ENCODE peak calls at places on chromosomes 16 and 17, in six cellular contexts. J is activated naive CD4-positive, alpha-beta T cell treated with anti-CD3 and anti-CD28 coated beads for 36 hours; G is activated CD8-positive, alpha-beta T cell treated with anti-CD3 and anti-CD28 coated beads for 36 hours; E is activated gamma-delta T cell treated with Interleukin-2 at 50 U/mL for 16 hours; W is left lung; O is ELF-1. X is an unnamed sample.

GRCh38 chr16:85826686-85827247 is 27.3 kb downstream of the COX4I1 start:
- DNase-seq in J (no peak), G (no peak), E (no peak), W (peak; percentile 55), O (no peak), X (no peak)

GRCh38 chr17:718075-718474 is 3.4 kb upstream of the VPS53 start:
- DNase-seq in J (no peak), G (no peak), E (no peak), W (no peak), O (no peak), X (no peak)

GRCh38 chr16:86270696-86271095 is 239.6 kb upstream of the FOXF1 start:
- DNase-seq in J (no peak), G (no peak), E (no peak), W (no peak), O (no peak), X (no peak)

GRCh38 chr17:43360376-43360738 is 38.4 kb upstream of the ARL4D start:
- DNase-seq in J (peak; percentile 94), G (peak; percentile 91), E (peak; percentile 60), W (no peak), O (no peak), X (peak; percentile 22)

GRCh38 chr17:1490643-1491405 is 1.7 kb downstream of the MYO1C start:
- DNase-seq in J (peak; percentile 70), G (peak; percentile 76), E (peak; percentile 56), W (peak; percentile 96), O (peak; percentile 62), X (peak; percentile 96)

GRCh38 chr17:68955181-68955841 is at the start of gene ABCA8:
- DNase-seq in J (no peak), G (no peak), E (no peak), W (no peak), O (no peak), X (no peak)

GRCh38 chr16:83298541-83298940 is 509.2 kb upstream of the HSBP1 start:
- DNase-seq in J (no peak), G (no peak), E (no peak), W (no peak), O (no peak), X (no peak)

GRCh38 chr16:3509470-3509928 is 8.7 kb downstream of the CLUAP1 start:
- DNase-seq in J (peak; percentile 92), G (peak; percentile 92), E (peak; percentile 80), W (no peak), O (peak; percentile 19), X (no peak)

GRCh38 chr17:10099051-10099571 is 99.3 kb downstream of the GAS7 start:
- DNase-seq in J (no peak), G (no peak), E (no peak), W (no peak), O (peak; percentile 20), X (no peak)

GRCh38 chr16:21057875-21058274 is 92.8 kb downstream of the DNAH3 start:
- DNase-seq in J (no peak), G (no peak), E (no peak), W (no peak), O (no peak), X (no peak)

GRCh38 chr16:72094266-72094610 is 591 bp downstream of the DHX38 start:
- DNase-seq in J (peak; percentile 39), G (peak; percentile 77), E (no peak), W (no peak), O (no peak), X (no peak)

GRCh38 chr17:17511971-17512858 is 16.0 kb upstream of the RASD1 start:
- DNase-seq in J (no peak), G (no peak), E (no peak), W (peak; percentile 55), O (peak; percentile 70), X (no peak)

GRCh38 chr17:77400445-77400870 is 259.7 kb downstream of the SEC14L1 start:
- DNase-seq in J (peak; percentile 92), G (peak; percentile 86), E (peak; percentile 76), W (no peak), O (peak; percentile 73), X (peak; percentile 90)

GRCh38 chr17:55440391-55440790 is 18.8 kb upstream of the MMD start:
- DNase-seq in J (no peak), G (no peak), E (no peak), W (no peak), O (no peak), X (no peak)

GRCh38 chr17:17685775-17686291 is 4.6 kb downstream of the RAI1 start:
- DNase-seq in J (peak; percentile 25), G (peak; percentile 29), E (no peak), W (peak; percentile 60), O (peak; percentile 63), X (peak; percentile 61)

GRCh38 chr16:85235988-85236831 is 123.9 kb upstream of the CIBAR2 start:
- DNase-seq in J (no peak), G (no peak), E (no peak), W (no peak), O (no peak), X (no peak)

GRCh38 chr17:65409381-65409780 is 152.1 kb downstream of the AXIN2 start:
- DNase-seq in J (no peak), G (no peak), E (no peak), W (no peak), O (no peak), X (no peak)

GRCh38 chr16:9138731-9139501 is 47.5 kb downstream of the HAPSTR1 start:
- DNase-seq in J (peak; percentile 82), G (peak; percentile 79), E (peak; percentile 65), W (peak; percentile 91), O (peak; percentile 83), X (peak; percentile 83)

GRCh38 chr16:70267516-70267915 is 15.8 kb upstream of the EXOSC6 start:
- DNase-seq in J (peak; percentile 37), G (no peak), E (no peak), W (no peak), O (peak; percentile 65), X (peak; percentile 85)

GRCh38 chr16:17571499-17572093 is 100.8 kb upstream of the XYLT1 start:
- DNase-seq in J (no peak), G (no peak), E (no peak), W (no peak), O (no peak), X (no peak)

GRCh38 chr17:5219536-5219935 is 15.1 kb downstream of the SCIMP start:
- DNase-seq in J (no peak), G (no peak), E (no peak), W (no peak), O (peak; percentile 23), X (no peak)

GRCh38 chr16:85996843-85997242 is 97.9 kb downstream of the IRF8 start:
- DNase-seq in J (no peak), G (no peak), E (no peak), W (no peak), O (no peak), X (no peak)

GRCh38 chr16:78235168-78235800 is 135.8 kb downstream of the WWOX start:
- DNase-seq in J (peak; percentile 75), G (peak; percentile 76), E (peak; percentile 54), W (peak; percentile 85), O (peak; percentile 90), X (peak; percentile 59)

X was measured in H7.